ENCODE peak calls at places on chromosomes 6 and 20, in six cellular contexts. A is esophagus squamous epithelium, F is lung, L is dorsolateral prefrontal cortex, W is stomach, E is left ventricle myocardium inferior. C is an unnamed sample.

GRCh38 chr20:14148042-14148441 is 152.7 kb downstream of the MACROD2 start:
- DNase-seq in A (no peak), F (no peak), L (no peak), W (no peak), E (no peak), C (no peak)

GRCh38 chr6:41672816-41673703 is 34.8 kb downstream of the MDFI start:
- DNase-seq in A (no peak), F (no peak), L (peak), W (no peak), E (no peak), C (no peak)

GRCh38 chr6:135102191-135102590 is 47.6 kb upstream of the HBS1L start:
- DNase-seq in A (no peak), F (no peak), L (no peak), W (no peak), E (no peak), C (no peak)

GRCh38 chr6:87941556-87942358 is 105.9 kb upstream of the SPACA1 start:
- DNase-seq in A (no peak), F (no peak), L (no peak), W (no peak), E (no peak), C (no peak)

GRCh38 chr6:75296811-75297779 is 12.5 kb upstream of the TMEM30A start:
- DNase-seq in A (no peak), F (no peak), L (no peak), W (no peak), E (no peak), C (no peak)

GRCh38 chr6:151627689-151628444 is 134.1 kb downstream of the CCDC170 start:
- DNase-seq in A (no peak), F (no peak), L (no peak), W (no peak), E (no peak), C (no peak)

GRCh38 chr20:56343861-56344381 is 14.9 kb upstream of the FAM210B start:
- DNase-seq in A (no peak), F (no peak), L (peak), W (peak), E (no peak), C (no peak)

GRCh38 chr20:13322621-13323020 is 101.5 kb downstream of the ISM1 start:
- DNase-seq in A (no peak), F (no peak), L (no peak), W (no peak), E (no peak), C (no peak)

GRCh38 chr20:3729378-3729777 is 3.1 kb upstream of the HSPA12B start:
- DNase-seq in A (no peak), F (no peak), L (no peak), W (no peak), E (no peak), C (no peak)

GRCh38 chr6:36720251-36721141 is 22.9 kb downstream of the RAB44 start:
- DNase-seq in A (no peak), F (no peak), L (no peak), W (no peak), E (no peak), C (no peak)

GRCh38 chr6:133814797-133815196 is 74.1 kb upstream of the TCF21 start:
- DNase-seq in A (no peak), F (no peak), L (no peak), W (no peak), E (no peak), C (no peak)

GRCh38 chr6:137926207-137926731 is 59.2 kb downstream of the TNFAIP3 start:
- DNase-seq in A (no peak), F (no peak), L (no peak), W (no peak), E (no peak), C (no peak)

GRCh38 chr20:36035720-36036119 is 67.3 kb downstream of the CNBD2 start:
- DNase-seq in A (no peak), F (no peak), L (no peak), W (no peak), E (no peak), C (no peak)

GRCh38 chr20:61603715-61604114 is 351.7 kb downstream of the CDH4 start:
- DNase-seq in A (no peak), F (no peak), L (no peak), W (no peak), E (no peak), C (no peak)

GRCh38 chr20:59636791-59637370 is 32.5 kb downstream of the PHACTR3 start:
- DNase-seq in A (no peak), F (peak), L (no peak), W (peak), E (no peak), C (no peak)

GRCh38 chr6:44297063-44298038 is 15.8 kb downstream of the AARS2 start:
- DNase-seq in A (no peak), F (no peak), L (peak), W (peak), E (peak), C (peak)

GRCh38 chr6:131949909-131950766 is 1.0 kb downstream of the CCN2 start:
- DNase-seq in A (peak), F (peak), L (peak), W (peak), E (peak), C (peak)

GRCh38 chr6:156848123-156848522 is 70.9 kb downstream of the ARID1B start:
- DNase-seq in A (no peak), F (no peak), L (no peak), W (no peak), E (no peak), C (no peak)
- H3K27ac ChIP-seq in A (peak), F (peak), L (no peak), W (peak), E (peak), C (no peak)

DNA sequence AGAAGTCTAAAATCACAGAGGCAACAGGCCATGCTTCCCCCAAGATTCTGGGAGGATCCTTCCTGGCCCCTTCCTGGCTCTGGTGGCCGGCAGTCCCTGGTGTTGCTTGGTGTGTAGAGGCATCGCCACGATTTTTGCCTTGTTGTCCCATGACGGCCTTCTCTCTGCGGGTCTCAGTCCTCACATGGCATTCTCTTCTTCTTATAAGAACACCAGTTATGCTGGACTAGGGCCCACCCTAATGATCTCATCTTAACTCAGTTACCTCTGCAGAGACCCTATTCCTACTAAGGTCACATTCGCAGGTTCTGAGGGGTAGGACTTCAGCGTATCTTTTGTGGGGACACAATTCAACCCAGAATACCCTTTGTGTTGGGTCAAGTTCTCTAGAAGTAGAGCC is 168.0 kb downstream of the LINC00237 start:
- DNase-seq in A (no peak), F (no peak), L (no peak), W (no peak), E (no peak), C (no peak)
- H3K4me3 ChIP-seq in A (no peak), F (no peak), L (no peak), W (no peak), E (no peak), C (no peak)

DNA sequence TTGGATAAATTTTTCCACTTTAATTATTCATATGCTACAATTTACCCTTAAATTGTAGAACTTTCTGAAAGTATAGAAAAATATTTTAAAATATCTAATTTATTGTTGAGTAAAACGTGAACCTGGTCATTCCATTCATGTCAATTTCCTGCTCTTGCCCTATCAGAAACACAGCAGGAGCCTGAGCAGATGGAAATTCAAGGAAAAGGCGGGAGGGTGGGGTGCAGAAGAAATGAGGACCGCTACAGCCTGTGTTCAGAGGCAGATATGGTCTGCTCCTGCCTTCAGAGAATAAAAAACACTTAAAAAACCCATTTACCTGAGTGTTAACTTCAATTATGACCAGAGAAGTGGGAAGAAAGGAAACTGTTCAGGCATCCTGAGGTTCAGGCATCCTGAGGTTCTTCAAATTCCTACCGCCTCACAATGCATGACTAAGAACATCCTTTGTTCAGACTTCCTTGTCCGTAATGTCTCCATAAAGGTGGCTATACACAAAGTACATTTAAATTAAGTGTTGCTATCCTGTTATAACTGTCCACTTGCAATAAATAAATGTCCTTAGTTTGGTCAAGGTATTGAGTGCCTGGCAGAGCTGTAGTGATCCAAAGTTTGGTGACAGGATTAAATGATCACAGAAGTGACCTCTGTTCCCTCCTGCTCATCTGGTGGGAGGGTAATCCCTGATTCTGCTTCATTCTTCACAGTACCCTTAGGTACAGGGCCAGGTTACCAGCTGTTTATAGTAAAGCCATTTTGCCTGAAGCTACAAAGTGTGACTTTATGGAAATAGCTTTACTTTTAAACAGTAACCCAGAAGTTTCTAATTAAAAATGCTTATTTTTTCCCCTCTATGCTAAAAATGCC is 109.1 kb downstream of the MAN1A1 start:
- DNase-seq in A (no peak), F (no peak), L (no peak), W (no peak), E (no peak), C (no peak)
- H3K27ac ChIP-seq in A (peak), F (no peak), L (no peak), W (peak), E (peak), C (no peak)

DNA sequence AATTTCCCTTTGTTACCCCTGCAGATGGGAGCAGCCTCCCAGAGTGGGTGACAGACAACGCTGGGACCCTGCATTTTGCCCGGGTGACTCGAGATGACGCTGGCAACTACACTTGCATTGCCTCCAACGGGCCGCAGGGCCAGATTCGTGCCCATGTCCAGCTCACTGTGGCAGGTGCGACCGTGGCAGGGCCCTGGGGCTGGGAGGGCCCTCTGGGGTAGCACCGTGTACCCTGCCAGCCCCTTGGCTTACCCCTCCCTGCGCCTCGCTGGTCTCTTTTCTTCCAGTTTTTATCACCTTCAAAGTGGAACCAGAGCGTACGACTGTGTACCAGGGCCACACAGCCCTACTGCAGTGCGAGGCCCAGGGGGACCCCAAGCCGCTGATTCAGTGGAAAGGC is 29.4 kb upstream of the SRF start:
- DNase-seq in A (no peak), F (no peak), L (no peak), W (no peak), E (no peak), C (no peak)
- H3K4me3 ChIP-seq in A (no peak), F (no peak), L (no peak), W (no peak), E (no peak), C (no peak)

DNA sequence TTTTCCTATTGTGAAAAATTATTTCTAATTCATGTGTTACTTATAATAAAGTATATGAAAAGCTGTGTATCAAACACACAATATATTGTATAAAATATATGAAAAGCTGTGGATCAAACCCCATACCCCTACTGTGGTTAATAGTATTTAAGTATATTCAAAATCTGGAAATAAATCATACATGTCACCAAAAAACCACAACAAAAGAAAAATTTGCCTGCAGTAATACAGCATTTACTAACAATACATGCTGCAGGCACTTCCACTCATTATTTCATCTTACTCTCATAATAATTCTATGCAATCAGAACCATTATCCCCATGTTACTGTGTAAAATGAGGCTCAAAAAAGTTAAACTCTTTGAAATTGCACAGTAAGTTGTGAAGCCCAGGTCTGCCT is 61.9 kb downstream of the FAM217A start:
- DNase-seq in A (no peak), F (no peak), L (no peak), W (no peak), E (no peak), C (no peak)
- H3K27ac ChIP-seq in A (peak), F (peak), L (no peak), W (peak), E (peak), C (no peak)

DNA sequence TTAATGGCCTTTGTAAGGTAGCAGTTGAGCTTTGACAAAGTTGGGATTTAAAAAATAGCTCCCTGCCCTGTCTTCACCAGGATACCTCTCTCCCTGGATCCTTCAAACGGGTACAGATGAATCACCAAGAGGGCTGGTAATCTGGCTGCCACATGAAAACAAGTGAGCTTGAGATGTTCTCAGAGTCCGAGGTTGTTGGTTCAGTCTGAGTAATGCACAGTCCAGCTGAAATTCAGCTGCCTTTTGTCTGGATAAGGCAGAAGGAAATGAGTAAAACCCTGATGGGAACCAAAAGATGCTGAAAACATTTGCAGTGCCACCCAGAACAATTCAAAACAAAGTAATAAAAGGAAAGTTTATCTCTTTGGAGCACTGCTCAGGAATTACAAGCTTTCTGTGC is 86.8 kb downstream of the GJA1 start:
- DNase-seq in A (no peak), F (no peak), L (no peak), W (no peak), E (no peak), C (no peak)
- H3K4me3 ChIP-seq in A (peak), F (no peak), L (no peak), W (no peak), E (peak), C (no peak)

C was measured in pancreas.